ENCODE peak calls at places on chromosomes 2 and 18, in eight cellular contexts. U, C, H, Q, X, G, O and Y are unnamed samples.

GRCh38 chr2:113812204-113812603 is 55.8 kb upstream of the SLC35F5 start:
- DNase-seq in U (no peak), C (no peak), H (no peak), Q (no peak), X (no peak), G (no peak), O (no peak), Y (no peak)

GRCh38 chr2:10876963-10877362 is 34.8 kb upstream of the KCNF1 start:
- DNase-seq in U (no peak), C (no peak), H (no peak), Q (no peak), X (no peak), G (no peak), O (no peak), Y (no peak)

GRCh38 chr2:36834203-36834602 is 132.1 kb downstream of the STRN start:
- DNase-seq in U (no peak), C (no peak), H (no peak), Q (no peak), X (no peak), G (no peak), O (no peak), Y (no peak)

GRCh38 chr18:56238576-56238975 is 399.8 kb downstream of the TXNL1 start:
- DNase-seq in U (no peak), C (no peak), H (no peak), Q (no peak), X (no peak), G (no peak), O (no peak), Y (peak; percentile 14)

GRCh38 chr18:66560092-66560491 is 43.8 kb downstream of the CDH19 start:
- DNase-seq in U (peak; percentile 52), C (peak; percentile 17), H (no peak), Q (no peak), X (peak; percentile 8), G (no peak), O (no peak), Y (peak; percentile 47)

GRCh38 chr2:75289771-75290170 is 90.5 kb upstream of the TACR1 start:
- DNase-seq in U (no peak), C (no peak), H (no peak), Q (no peak), X (no peak), G (no peak), O (no peak), Y (no peak)

GRCh38 chr18:61890344-61890743 is 2.5 kb downstream of the RNF152 start:
- DNase-seq in U (no peak), C (no peak), H (peak; percentile 62), Q (no peak), X (no peak), G (no peak), O (no peak), Y (no peak)

GRCh38 chr2:62672601-62673000 is 32.9 kb upstream of the EHBP1 start:
- DNase-seq in U (no peak), C (no peak), H (no peak), Q (no peak), X (no peak), G (no peak), O (no peak), Y (peak; percentile 88)

GRCh38 chr18:51076503-51076902 is 46.5 kb downstream of the SMAD4 start:
- DNase-seq in U (no peak), C (no peak), H (no peak), Q (no peak), X (no peak), G (no peak), O (no peak), Y (no peak)

GRCh38 chr2:200399046-200399445 is 92.6 kb downstream of the SPATS2L start:
- DNase-seq in U (peak; percentile 41), C (no peak), H (no peak), Q (no peak), X (no peak), G (no peak), O (no peak), Y (no peak)

GRCh38 chr2:112880696-112881095 is 30.3 kb upstream of the IL37 start:
- DNase-seq in U (peak; percentile 9), C (no peak), H (no peak), Q (no peak), X (no peak), G (no peak), O (no peak), Y (no peak)

GRCh38 chr2:2919026-2919425 is 458.6 kb downstream of the EIPR1 start:
- DNase-seq in U (no peak), C (no peak), H (peak; percentile 32), Q (no peak), X (no peak), G (no peak), O (no peak), Y (no peak)

GRCh38 chr2:37337636-37338280 is 6.7 kb upstream of the QPCT start:
- DNase-seq in U (peak; percentile 20), C (no peak), H (no peak), Q (no peak), X (no peak), G (no peak), O (no peak), Y (no peak)

GRCh38 chr2:160869411-160869810 is 290.8 kb upstream of the TANK start:
- DNase-seq in U (no peak), C (peak; percentile 53), H (no peak), Q (no peak), X (no peak), G (no peak), O (no peak), Y (no peak)

GRCh38 chr2:201148434-201148833 is 32.5 kb downstream of the CFLAR start:
- DNase-seq in U (no peak), C (no peak), H (no peak), Q (no peak), X (no peak), G (no peak), O (no peak), Y (no peak)

GRCh38 chr2:236533343-236533742 is 36.3 kb upstream of the ACKR3 start:
- DNase-seq in U (no peak), C (no peak), H (peak; percentile 52), Q (no peak), X (no peak), G (no peak), O (no peak), Y (no peak)

GRCh38 chr2:79437416-79438281 is 75.2 kb upstream of the CTNNA2 start:
- DNase-seq in U (no peak), C (no peak), H (no peak), Q (no peak), X (no peak), G (no peak), O (no peak), Y (peak; percentile 39)

DNA sequence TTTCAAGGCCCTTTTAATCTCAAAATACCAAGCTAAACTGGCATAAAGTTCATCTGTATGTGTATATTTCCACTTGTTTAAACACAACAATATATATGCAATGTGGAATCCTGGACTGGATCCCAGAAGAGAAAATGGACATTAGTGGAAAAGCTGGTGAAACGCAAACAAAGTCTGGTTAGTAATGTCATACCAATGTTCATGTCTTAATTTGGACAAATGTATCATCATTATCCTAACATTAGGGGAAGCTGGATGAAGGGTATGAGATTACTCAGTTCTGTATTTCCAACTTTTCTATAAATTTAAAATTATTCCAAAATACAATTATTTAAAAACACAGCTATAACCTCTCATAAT is 3.8 kb downstream of the SP3 start:
- DNase-seq in U (no peak), C (no peak), H (no peak), Q (no peak), X (no peak), G (no peak), O (no peak), Y (no peak)
- H3K4me1 ChIP-seq in U (peaks cover 15% of the 10 kb centered on the region), C (peaks cover 44% of the 10 kb centered on the region), H (peaks cover 72% of the 10 kb centered on the region), Q (peaks cover 72% of the 10 kb centered on the region), X (peaks cover 10% of the 10 kb centered on the region), G (peaks cover 74% of the 10 kb centered on the region), O (peaks cover 55% of the 10 kb centered on the region), Y (peaks cover 13% of the 10 kb centered on the region)

DNA sequence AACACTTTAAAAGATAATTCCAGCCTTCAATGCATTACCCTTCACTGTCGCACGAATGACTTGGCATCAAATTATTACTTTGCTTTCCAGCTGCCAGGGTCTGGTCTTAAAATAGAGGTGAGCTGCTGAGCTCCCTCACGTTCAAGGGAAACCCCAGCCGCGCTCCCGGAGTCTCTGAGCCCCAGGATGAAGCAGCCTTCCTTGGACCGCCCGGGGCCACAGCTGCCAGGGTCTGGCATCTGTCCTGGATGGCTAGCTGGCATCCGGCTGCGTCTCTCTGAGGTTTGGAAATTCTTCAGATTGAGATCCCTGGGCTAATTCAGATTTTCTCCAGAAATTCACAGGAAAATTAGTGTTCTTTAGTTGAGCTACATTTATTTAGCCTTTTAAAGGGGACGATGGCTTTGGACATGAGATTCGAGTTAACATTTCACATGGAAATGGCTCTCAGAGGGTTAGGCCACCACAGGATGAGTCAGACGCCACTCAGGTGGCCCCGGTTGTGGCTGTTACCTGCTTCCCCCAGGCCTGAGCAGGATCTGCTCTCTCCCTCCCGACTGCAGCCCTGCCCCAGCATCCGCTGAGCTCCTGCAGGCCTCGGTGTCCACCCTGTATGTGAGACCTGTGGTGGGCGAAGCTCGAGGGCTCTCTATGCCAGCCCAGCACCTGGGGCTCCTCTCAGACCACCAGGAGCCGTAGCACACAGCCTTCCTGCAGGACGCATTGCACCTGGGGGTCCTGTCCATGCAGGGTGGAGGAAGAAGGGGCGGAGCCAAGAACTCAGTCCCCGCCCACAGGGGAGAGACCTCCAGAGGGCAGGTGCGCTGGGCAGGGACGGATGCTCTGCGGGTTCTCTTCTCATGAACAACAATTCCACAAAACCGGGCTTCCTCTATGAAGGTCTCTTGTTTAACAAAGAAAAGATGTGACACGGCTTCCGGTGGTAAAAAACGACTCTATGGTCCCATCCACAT is 255.5 kb downstream of the TWIST2 start:
- DNase-seq in U (no peak), C (no peak), H (no peak), Q (no peak), X (no peak), G (no peak), O (no peak), Y (no peak)
- TF ChIP-seq POLR2AphosphoS5 in U (no peak), C (no peak), H (no peak), Q (no peak), X (no peak), G (no peak), O (no peak), Y (no peak)

GRCh38 chr2:9261231-9261883 is 54.7 kb downstream of the ASAP2 start:
- DNase-seq in U (peak; percentile 32), C (no peak), H (no peak), Q (no peak), X (no peak), G (no peak), O (peak; percentile 78), Y (no peak)
- H3K4me1 ChIP-seq in U (peaks cover 82% of the 10 kb centered on the region), C (peaks cover 93% of the 10 kb centered on the region), H (peaks cover 80% of the 10 kb centered on the region), Q (peaks cover 87% of the 10 kb centered on the region), X (no peaks in the 10 kb centered on the region), G (peaks cover 8% of the 10 kb centered on the region), O (peaks cover 80% of the 10 kb centered on the region), Y (peaks cover 21% of the 10 kb centered on the region)

GRCh38 chr2:191411472-191411871 is 166.3 kb downstream of the MYO1B start:
- DNase-seq in U (no peak), C (no peak), H (no peak), Q (no peak), X (no peak), G (no peak), O (no peak), Y (no peak)
- TF ChIP-seq POLR2AphosphoS5 in U (no peak), C (no peak), H (no peak), Q (no peak), X (no peak), G (no peak), O (no peak), Y (no peak)